ENCODE peak calls at places on chromosome 5, in nine cellular contexts. One of them, this sample, is unnamed.

GRCh38 chr5:5273398-5273797 is 133.3 kb downstream of the ADAMTS16 start:
- DNase-seq in fibroblast of lung: no peak
- DNase-seq in H9: no peak
- DNase-seq in Caco-2: no peak
- DNase-seq in GM06990: no peak
- DNase-seq in thyroid gland: no peak
- DNase-seq in heart right ventricle: no peak
- DNase-seq in A549: no peak
- DNase-seq in fibroblast of the aortic adventitia: no peak
- DNase-seq in this sample: no peak

GRCh38 chr5:98605010-98605425 is 168.4 kb upstream of the RGMB start:
- DNase-seq in fibroblast of lung: no peak
- DNase-seq in H9: no peak
- DNase-seq in Caco-2: no peak
- DNase-seq in GM06990: no peak
- DNase-seq in thyroid gland: no peak
- DNase-seq in heart right ventricle: no peak
- DNase-seq in A549: no peak
- DNase-seq in fibroblast of the aortic adventitia: peak
- DNase-seq in this sample: no peak

GRCh38 chr5:5617024-5617423 is 194.5 kb downstream of the ICE1 start:
- DNase-seq in fibroblast of lung: no peak
- DNase-seq in H9: no peak
- DNase-seq in Caco-2: no peak
- DNase-seq in GM06990: no peak
- DNase-seq in thyroid gland: no peak
- DNase-seq in heart right ventricle: no peak
- DNase-seq in A549: no peak
- DNase-seq in fibroblast of the aortic adventitia: no peak
- DNase-seq in this sample: no peak

GRCh38 chr5:113067635-113068344 is 91.2 kb downstream of the DCP2 start:
- DNase-seq in fibroblast of lung: peak
- DNase-seq in H9: peak
- DNase-seq in Caco-2: no peak
- DNase-seq in GM06990: no peak
- DNase-seq in thyroid gland: no peak
- DNase-seq in heart right ventricle: no peak
- DNase-seq in A549: no peak
- DNase-seq in fibroblast of the aortic adventitia: no peak
- DNase-seq in this sample: no peak

GRCh38 chr5:80153586-80154126 is 102.2 kb downstream of the SERINC5 start:
- DNase-seq in fibroblast of lung: no peak
- DNase-seq in H9: no peak
- DNase-seq in Caco-2: no peak
- DNase-seq in GM06990: no peak
- DNase-seq in thyroid gland: peak
- DNase-seq in heart right ventricle: no peak
- DNase-seq in A549: no peak
- DNase-seq in fibroblast of the aortic adventitia: no peak
- DNase-seq in this sample: no peak

GRCh38 chr5:125835293-125836172 is 587.7 kb upstream of the GRAMD2B start:
- DNase-seq in fibroblast of lung: peak
- DNase-seq in H9: peak
- DNase-seq in Caco-2: peak
- DNase-seq in GM06990: peak
- DNase-seq in thyroid gland: peak
- DNase-seq in heart right ventricle: peak
- DNase-seq in A549: peak
- DNase-seq in fibroblast of the aortic adventitia: peak
- DNase-seq in this sample: peak

GRCh38 chr5:74546796-74547195 is 93.7 kb downstream of the ENC1 start:
- DNase-seq in fibroblast of lung: no peak
- DNase-seq in H9: no peak
- DNase-seq in Caco-2: no peak
- DNase-seq in GM06990: no peak
- DNase-seq in thyroid gland: no peak
- DNase-seq in heart right ventricle: no peak
- DNase-seq in A549: no peak
- DNase-seq in fibroblast of the aortic adventitia: peak
- DNase-seq in this sample: no peak

GRCh38 chr5:155953335-155953734 is 373.6 kb upstream of the SGCD start:
- DNase-seq in fibroblast of lung: no peak
- DNase-seq in H9: no peak
- DNase-seq in Caco-2: no peak
- DNase-seq in GM06990: no peak
- DNase-seq in thyroid gland: no peak
- DNase-seq in heart right ventricle: peak
- DNase-seq in A549: no peak
- DNase-seq in fibroblast of the aortic adventitia: no peak
- DNase-seq in this sample: no peak

GRCh38 chr5:21058290-21058689 is 1070.3 kb upstream of the CDH18 start:
- DNase-seq in fibroblast of lung: no peak
- DNase-seq in H9: no peak
- DNase-seq in Caco-2: no peak
- DNase-seq in GM06990: no peak
- DNase-seq in thyroid gland: no peak
- DNase-seq in heart right ventricle: no peak
- DNase-seq in A549: no peak
- DNase-seq in fibroblast of the aortic adventitia: no peak
- DNase-seq in this sample: no peak

GRCh38 chr5:107477492-107477891 is 193.2 kb downstream of the EFNA5 start:
- DNase-seq in fibroblast of lung: no peak
- DNase-seq in H9: no peak
- DNase-seq in Caco-2: no peak
- DNase-seq in GM06990: no peak
- DNase-seq in thyroid gland: no peak
- DNase-seq in heart right ventricle: no peak
- DNase-seq in A549: no peak
- DNase-seq in fibroblast of the aortic adventitia: no peak
- DNase-seq in this sample: no peak

GRCh38 chr5:119036101-119036762 is 34.7 kb upstream of the DMXL1 start:
- DNase-seq in fibroblast of lung: peak
- DNase-seq in H9: no peak
- DNase-seq in Caco-2: no peak
- DNase-seq in GM06990: no peak
- DNase-seq in thyroid gland: no peak
- DNase-seq in heart right ventricle: no peak
- DNase-seq in A549: peak
- DNase-seq in fibroblast of the aortic adventitia: peak
- DNase-seq in this sample: no peak

GRCh38 chr5:58122993-58123392 is 336.9 kb downstream of the PLK2 start:
- DNase-seq in fibroblast of lung: no peak
- DNase-seq in H9: no peak
- DNase-seq in Caco-2: no peak
- DNase-seq in GM06990: no peak
- DNase-seq in thyroid gland: no peak
- DNase-seq in heart right ventricle: no peak
- DNase-seq in A549: no peak
- DNase-seq in fibroblast of the aortic adventitia: no peak
- DNase-seq in this sample: no peak

GRCh38 chr5:52811067-52811749 is 23.5 kb downstream of the ITGA1 start:
- DNase-seq in fibroblast of lung: peak
- DNase-seq in H9: no peak
- DNase-seq in Caco-2: no peak
- DNase-seq in GM06990: no peak
- DNase-seq in thyroid gland: no peak
- DNase-seq in heart right ventricle: no peak
- DNase-seq in A549: peak
- DNase-seq in fibroblast of the aortic adventitia: peak
- DNase-seq in this sample: no peak

GRCh38 chr5:169561883-169562282 is 21.7 kb upstream of the SPDL1 start:
- DNase-seq in fibroblast of lung: no peak
- DNase-seq in H9: no peak
- DNase-seq in Caco-2: no peak
- DNase-seq in GM06990: no peak
- DNase-seq in thyroid gland: peak
- DNase-seq in heart right ventricle: no peak
- DNase-seq in A549: no peak
- DNase-seq in fibroblast of the aortic adventitia: peak
- DNase-seq in this sample: no peak

GRCh38 chr5:53032188-53032587 is 43.0 kb downstream of the ITGA2 start:
- DNase-seq in fibroblast of lung: no peak
- DNase-seq in H9: no peak
- DNase-seq in Caco-2: no peak
- DNase-seq in GM06990: no peak
- DNase-seq in thyroid gland: no peak
- DNase-seq in heart right ventricle: no peak
- DNase-seq in A549: no peak
- DNase-seq in fibroblast of the aortic adventitia: no peak
- DNase-seq in this sample: no peak

GRCh38 chr5:154850255-154851062 is at the start of gene FAXDC2:
- DNase-seq in fibroblast of lung: peak
- DNase-seq in H9: peak
- DNase-seq in Caco-2: no peak
- DNase-seq in GM06990: no peak
- DNase-seq in thyroid gland: peak
- DNase-seq in heart right ventricle: peak
- DNase-seq in A549: no peak
- DNase-seq in fibroblast of the aortic adventitia: peak
- DNase-seq in this sample: peak

GRCh38 chr5:141691286-141691866 is 9.3 kb upstream of the ARAP3 start:
- DNase-seq in fibroblast of lung: no peak
- DNase-seq in H9: no peak
- DNase-seq in Caco-2: no peak
- DNase-seq in GM06990: no peak
- DNase-seq in thyroid gland: no peak
- DNase-seq in heart right ventricle: no peak
- DNase-seq in A549: no peak
- DNase-seq in fibroblast of the aortic adventitia: no peak
- DNase-seq in this sample: no peak

GRCh38 chr5:151924564-151925395 is at the start of gene GLRA1:
- DNase-seq in fibroblast of lung: peak
- DNase-seq in H9: peak
- DNase-seq in Caco-2: peak
- DNase-seq in GM06990: peak
- DNase-seq in thyroid gland: peak
- DNase-seq in heart right ventricle: peak
- DNase-seq in A549: peak
- DNase-seq in fibroblast of the aortic adventitia: peak
- DNase-seq in this sample: peak

GRCh38 chr5:172187118-172188032 is 649 bp downstream of the STK10 start:
- DNase-seq in fibroblast of lung: peak
- DNase-seq in H9: peak
- DNase-seq in Caco-2: peak
- DNase-seq in GM06990: peak
- DNase-seq in thyroid gland: peak
- DNase-seq in heart right ventricle: peak
- DNase-seq in A549: peak
- DNase-seq in fibroblast of the aortic adventitia: peak
- DNase-seq in this sample: no peak
- TF ChIP-seq CTCF in fibroblast of lung: no peak
- TF ChIP-seq CTCF in H9: no peak
- TF ChIP-seq CTCF in Caco-2: no peak
- TF ChIP-seq CTCF in GM06990: peak
- TF ChIP-seq CTCF in thyroid gland: no peak
- TF ChIP-seq CTCF in heart right ventricle: no peak
- TF ChIP-seq CTCF in A549: no peak
- TF ChIP-seq CTCF in fibroblast of the aortic adventitia: no peak
- TF ChIP-seq CTCF in this sample: no peak

DNA sequence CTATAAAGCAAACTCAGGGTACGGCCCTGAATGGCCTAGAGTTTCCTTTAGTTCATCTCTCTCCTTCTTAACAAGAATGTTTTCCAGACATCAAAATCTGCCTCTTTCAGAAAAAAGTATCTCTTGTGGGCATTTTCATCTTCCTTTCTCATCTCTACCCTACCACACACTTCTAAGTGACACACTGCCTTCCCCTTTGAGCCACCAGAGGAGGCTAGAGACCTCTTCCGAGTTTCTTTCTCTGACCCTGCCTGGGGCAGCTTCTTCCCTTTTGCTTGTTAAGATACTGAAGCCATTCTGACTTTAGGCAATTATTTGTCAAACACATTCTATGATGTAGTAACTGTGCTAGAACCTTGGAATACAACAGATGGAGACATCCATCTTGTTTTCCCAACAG is 8.7 kb upstream of the SV2C start:
- DNase-seq in fibroblast of lung: no peak
- DNase-seq in H9: peak
- DNase-seq in Caco-2: no peak
- DNase-seq in GM06990: no peak
- DNase-seq in thyroid gland: no peak
- DNase-seq in heart right ventricle: no peak
- DNase-seq in A549: no peak
- DNase-seq in fibroblast of the aortic adventitia: no peak
- DNase-seq in this sample: no peak
- TF ChIP-seq CTCF in fibroblast of lung: no peak
- TF ChIP-seq CTCF in H9: peak
- TF ChIP-seq CTCF in Caco-2: peak
- TF ChIP-seq CTCF in GM06990: peak
- TF ChIP-seq CTCF in thyroid gland: peak
- TF ChIP-seq CTCF in heart right ventricle: peak
- TF ChIP-seq CTCF in A549: no peak
- TF ChIP-seq CTCF in fibroblast of the aortic adventitia: peak
- TF ChIP-seq CTCF in this sample: peak

GRCh38 chr5:28346696-28347095 is 1308.3 kb upstream of the CDH9 start:
- DNase-seq in fibroblast of lung: no peak
- DNase-seq in H9: no peak
- DNase-seq in Caco-2: no peak
- DNase-seq in GM06990: no peak
- DNase-seq in thyroid gland: no peak
- DNase-seq in heart right ventricle: no peak
- DNase-seq in A549: no peak
- DNase-seq in fibroblast of the aortic adventitia: no peak
- DNase-seq in this sample: no peak

DNA sequence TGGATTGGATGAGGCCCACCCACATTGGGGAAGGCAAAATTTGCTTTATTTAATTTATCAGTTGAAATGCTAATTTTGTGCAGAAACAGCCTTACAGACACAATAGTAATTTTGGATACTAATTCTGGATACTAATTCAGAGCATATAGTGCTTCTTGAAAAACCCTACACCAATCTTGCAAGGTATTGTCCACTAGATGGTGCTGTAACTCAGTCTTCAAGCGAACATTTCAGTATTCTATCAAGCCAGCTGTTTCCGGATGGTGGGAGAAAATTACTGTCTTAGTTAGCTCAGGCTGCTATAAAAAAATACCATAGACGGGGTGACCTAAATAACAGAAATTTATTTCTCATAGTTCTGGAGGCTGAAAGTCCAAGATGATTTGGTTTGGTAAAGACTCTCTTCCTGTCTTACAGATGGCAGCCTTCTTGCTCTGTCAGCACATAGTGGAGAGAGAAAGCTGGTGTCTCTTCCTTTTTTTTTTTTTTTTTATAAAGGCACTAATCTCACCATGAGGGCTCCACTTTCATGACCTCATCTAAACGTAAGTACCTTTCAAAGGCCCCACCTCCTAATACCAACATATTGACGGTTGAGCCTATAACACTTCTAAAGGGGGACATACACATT is 1306.5 kb upstream of the CDH9 start:
- DNase-seq in fibroblast of lung: no peak
- DNase-seq in H9: peak
- DNase-seq in Caco-2: no peak
- DNase-seq in GM06990: no peak
- DNase-seq in thyroid gland: no peak
- DNase-seq in heart right ventricle: no peak
- DNase-seq in A549: peak
- DNase-seq in fibroblast of the aortic adventitia: peak
- DNase-seq in this sample: no peak
- TF ChIP-seq CTCF in fibroblast of lung: no peak
- TF ChIP-seq CTCF in H9: peak
- TF ChIP-seq CTCF in Caco-2: peak
- TF ChIP-seq CTCF in GM06990: peak
- TF ChIP-seq CTCF in thyroid gland: peak
- TF ChIP-seq CTCF in heart right ventricle: no peak
- TF ChIP-seq CTCF in A549: peak
- TF ChIP-seq CTCF in fibroblast of the aortic adventitia: no peak
- TF ChIP-seq CTCF in this sample: peak

GRCh38 chr5:83474170-83474796 is 2.7 kb downstream of the VCAN start:
- DNase-seq in fibroblast of lung: peak
- DNase-seq in H9: peak
- DNase-seq in Caco-2: peak
- DNase-seq in GM06990: peak
- DNase-seq in thyroid gland: peak
- DNase-seq in heart right ventricle: peak
- DNase-seq in A549: peak
- DNase-seq in fibroblast of the aortic adventitia: peak
- DNase-seq in this sample: peak
- TF ChIP-seq CTCF in fibroblast of lung: no peak
- TF ChIP-seq CTCF in H9: no peak
- TF ChIP-seq CTCF in Caco-2: no peak
- TF ChIP-seq CTCF in GM06990: no peak
- TF ChIP-seq CTCF in thyroid gland: no peak
- TF ChIP-seq CTCF in heart right ventricle: no peak
- TF ChIP-seq CTCF in A549: no peak
- TF ChIP-seq CTCF in fibroblast of the aortic adventitia: peak
- TF ChIP-seq CTCF in this sample: no peak